ENCODE peak calls at places on chromosome 15, in nine cellular contexts. V is substantia nigra; Q is mucosa of descending colon; I is left ventricle myocardium inferior; P is naive thymus-derived CD8-positive, alpha-beta T cell; X is nephron progenitor cell; U is NCI-H1930; H is T-helper 1 cell; M is effector memory CD8-positive, alpha-beta T cell. N is an unnamed sample.

GRCh38 chr15:62104846-62105245 is 38.1 kb downstream of the C2CD4A start:
- DNase-seq in M (no peak), P (no peak), V (no peak), I (no peak), U (no peak), X (no peak), Q (no peak), H (no peak), N (no peak)

GRCh38 chr15:42495361-42496212 is at the start of gene SNAP23:
- DNase-seq in Q (peak), V (peak), X (peak), H (peak), U (peak), P (peak), I (peak), M (peak), N (peak)

GRCh38 chr15:58203537-58203936 is 65.4 kb downstream of the AQP9 start:
- DNase-seq in Q (no peak), X (no peak), V (no peak), U (no peak), M (no peak), P (no peak), I (no peak), H (no peak), N (no peak)

GRCh38 chr15:74191798-74192197 is 10.8 kb downstream of the STRA6 start:
- DNase-seq in M (no peak), P (no peak), Q (no peak), I (no peak), H (no peak), U (no peak), V (no peak), X (peak), N (no peak)

GRCh38 chr15:64096486-64097431 is 977 bp downstream of the SNX1 start:
- DNase-seq in M (no peak), Q (peak), I (no peak), P (no peak), H (no peak), V (no peak), X (no peak), U (no peak), N (no peak)

GRCh38 chr15:38503497-38503896 is 49.6 kb downstream of the FAM98B start:
- DNase-seq in M (no peak), Q (no peak), X (no peak), V (no peak), H (no peak), P (no peak), U (no peak), I (no peak), N (no peak)

GRCh38 chr15:40377606-40378005 is 4.9 kb upstream of the KNSTRN start:
- DNase-seq in H (no peak), X (no peak), P (no peak), Q (no peak), I (no peak), U (no peak), V (no peak), M (no peak), N (no peak)

GRCh38 chr15:45181491-45182285 is 6.1 kb downstream of the SHF start:
- DNase-seq in H (no peak), I (no peak), U (no peak), V (no peak), M (no peak), Q (no peak), P (no peak), X (no peak), N (no peak)

GRCh38 chr15:55518641-55519040 is 10.6 kb upstream of the DNAAF4 start:
- DNase-seq in V (no peak), M (no peak), U (no peak), H (no peak), Q (no peak), X (no peak), I (no peak), P (no peak), N (no peak)

GRCh38 chr15:52143862-52144261 is 31.3 kb upstream of the BCL2L10 start:
- DNase-seq in V (no peak), M (no peak), X (no peak), P (no peak), H (no peak), I (no peak), Q (no peak), U (no peak), N (no peak)

GRCh38 chr15:70281261-70281810 is 183.6 kb upstream of the TLE3 start:
- DNase-seq in U (no peak), I (no peak), M (no peak), H (no peak), P (no peak), Q (no peak), X (no peak), V (no peak), N (no peak)

GRCh38 chr15:66714543-66714981 is 12.5 kb downstream of the SMAD6 start:
- DNase-seq in X (no peak), U (no peak), P (no peak), H (no peak), M (no peak), V (no peak), I (no peak), Q (no peak), N (no peak)

GRCh38 chr15:85479071-85479647 is 98.8 kb downstream of the AKAP13 start:
- DNase-seq in U (no peak), H (no peak), Q (no peak), P (no peak), X (no peak), I (no peak), M (no peak), V (no peak), N (no peak)

GRCh38 chr15:36062357-36062756 is 516.4 kb upstream of the DPH6 start:
- DNase-seq in V (no peak), U (no peak), I (no peak), M (no peak), X (no peak), Q (no peak), P (no peak), H (no peak), N (no peak)

GRCh38 chr15:42710662-42711061 is 26.3 kb downstream of the CDAN1 start:
- DNase-seq in X (no peak), I (no peak), M (no peak), P (no peak), V (no peak), Q (no peak), H (no peak), U (no peak), N (no peak)

GRCh38 chr15:90388462-90389182 is 580 bp downstream of the IQGAP1 start:
- DNase-seq in P (peak), Q (peak), U (peak), V (no peak), M (peak), X (peak), I (peak), H (peak), N (peak)

GRCh38 chr15:45458746-45459403 is 63.7 kb downstream of the SLC30A4 start:
- DNase-seq in X (peak), M (peak), Q (peak), V (peak), U (peak), I (peak), H (peak), P (peak), N (peak)

GRCh38 chr15:69311319-69311721 is 12.6 kb downstream of the PAQR5 start:
- DNase-seq in P (no peak), H (no peak), U (no peak), Q (peak), X (no peak), V (no peak), M (no peak), I (no peak), N (no peak)

GRCh38 chr15:58551764-58552504 is 120.1 kb downstream of the LIPC start:
- DNase-seq in U (no peak), M (no peak), V (no peak), X (no peak), I (no peak), P (no peak), H (no peak), Q (peak), N (no peak)

GRCh38 chr15:75454471-75455418 is 3.3 kb upstream of the SIN3A start:
- DNase-seq in H (peak), I (no peak), Q (peak), P (peak), X (peak), V (peak), U (peak), M (peak), N (peak)

GRCh38 chr15:64334530-64334929 is 21.4 kb downstream of the CSNK1G1 start:
- DNase-seq in U (no peak), P (no peak), X (no peak), Q (peak), M (no peak), I (no peak), H (peak), V (no peak), N (no peak)

GRCh38 chr15:74616020-74616939 is 644 bp downstream of the CLK3 start:
- DNase-seq in I (peak), P (peak), Q (peak), H (peak), X (no peak), V (peak), M (peak), U (no peak), N (peak)

N was measured in heart right ventricle.